ENCODE peak calls at places on chromosomes 2 and 18, in four cellular contexts. One of them, this sample, is unnamed.
A peak's percentile ranks its signal among the peaks of the same experiment; 100 is the strongest.

GRCh38 chr18:36772339-36772738 is 56.5 kb downstream of the TPGS2 start:
- DNase-seq in endothelial cell: no peak
- DNase-seq in astrocyte: peak; percentile 49
- DNase-seq in bronchial epithelial cell: no peak
- DNase-seq in this sample: no peak

GRCh38 chr2:240392084-240392947 is 43.1 kb upstream of the GPC1 start:
- DNase-seq in endothelial cell: no peak
- DNase-seq in astrocyte: no peak
- DNase-seq in bronchial epithelial cell: no peak
- DNase-seq in this sample: no peak

GRCh38 chr18:57915848-57916596 is 112.9 kb upstream of the ATP8B1 start:
- DNase-seq in endothelial cell: peak; percentile 15
- DNase-seq in astrocyte: no peak
- DNase-seq in bronchial epithelial cell: no peak
- DNase-seq in this sample: peak; percentile 54

GRCh38 chr2:169107645-169108044 is 38.3 kb downstream of the DHRS9 start:
- DNase-seq in endothelial cell: no peak
- DNase-seq in astrocyte: no peak
- DNase-seq in bronchial epithelial cell: no peak
- DNase-seq in this sample: peak; percentile 25

GRCh38 chr2:12120281-12121150 is 374.1 kb downstream of the LPIN1 start:
- DNase-seq in endothelial cell: no peak
- DNase-seq in astrocyte: peak; percentile 45
- DNase-seq in bronchial epithelial cell: no peak
- DNase-seq in this sample: no peak

GRCh38 chr2:226796840-226797288 is 2.8 kb downstream of the IRS1 start:
- DNase-seq in endothelial cell: peak; percentile 48
- DNase-seq in astrocyte: no peak
- DNase-seq in bronchial epithelial cell: no peak
- DNase-seq in this sample: peak; percentile 33

GRCh38 chr2:156021326-156022040 is 311.0 kb downstream of the NR4A2 start:
- DNase-seq in endothelial cell: no peak
- DNase-seq in astrocyte: no peak
- DNase-seq in bronchial epithelial cell: peak; percentile 82
- DNase-seq in this sample: no peak

GRCh38 chr2:70141754-70142589 is 48.8 kb downstream of the C2orf42 start:
- DNase-seq in endothelial cell: peak; percentile 51
- DNase-seq in astrocyte: peak; percentile 25
- DNase-seq in bronchial epithelial cell: no peak
- DNase-seq in this sample: no peak

GRCh38 chr2:224565452-224566035 is 19.6 kb downstream of the CUL3 start:
- DNase-seq in endothelial cell: no peak
- DNase-seq in astrocyte: no peak
- DNase-seq in bronchial epithelial cell: no peak
- DNase-seq in this sample: no peak

GRCh38 chr2:238699307-238700121 is 148.4 kb upstream of the TWIST2 start:
- DNase-seq in endothelial cell: no peak
- DNase-seq in astrocyte: no peak
- DNase-seq in bronchial epithelial cell: no peak
- DNase-seq in this sample: no peak

GRCh38 chr18:40041951-40042350 is 1913.1 kb upstream of the PIK3C3 start:
- DNase-seq in endothelial cell: no peak
- DNase-seq in astrocyte: no peak
- DNase-seq in bronchial epithelial cell: no peak
- DNase-seq in this sample: no peak

GRCh38 chr2:136235451-136236418 is 117.8 kb upstream of the CXCR4 start:
- DNase-seq in endothelial cell: no peak
- DNase-seq in astrocyte: peak; percentile 94
- DNase-seq in bronchial epithelial cell: peak; percentile 94
- DNase-seq in this sample: no peak

GRCh38 chr18:59540819-59541218 is 156.4 kb downstream of the CCBE1 start:
- DNase-seq in endothelial cell: no peak
- DNase-seq in astrocyte: no peak
- DNase-seq in bronchial epithelial cell: no peak
- DNase-seq in this sample: no peak

GRCh38 chr2:33062665-33063249 is 116.0 kb downstream of the LTBP1 start:
- DNase-seq in endothelial cell: no peak
- DNase-seq in astrocyte: peak; percentile 85
- DNase-seq in bronchial epithelial cell: peak; percentile 27
- DNase-seq in this sample: no peak

GRCh38 chr18:44744206-44745180 is 63.8 kb downstream of the SETBP1 start:
- DNase-seq in endothelial cell: no peak
- DNase-seq in astrocyte: no peak
- DNase-seq in bronchial epithelial cell: no peak
- DNase-seq in this sample: no peak

GRCh38 chr2:239856620-239857285 is 168.4 kb downstream of the NDUFA10 start:
- DNase-seq in endothelial cell: no peak
- DNase-seq in astrocyte: no peak
- DNase-seq in bronchial epithelial cell: no peak
- DNase-seq in this sample: no peak

GRCh38 chr2:152411154-152411553 is 76.2 kb downstream of the FMNL2 start:
- DNase-seq in endothelial cell: no peak
- DNase-seq in astrocyte: no peak
- DNase-seq in bronchial epithelial cell: peak; percentile 62
- DNase-seq in this sample: no peak

GRCh38 chr2:66000888-66001287 is 434.0 kb upstream of the MEIS1 start:
- DNase-seq in endothelial cell: no peak
- DNase-seq in astrocyte: no peak
- DNase-seq in bronchial epithelial cell: no peak
- DNase-seq in this sample: no peak

GRCh38 chr2:118166242-118166641 is 78.0 kb downstream of the INSIG2 start:
- DNase-seq in endothelial cell: no peak
- DNase-seq in astrocyte: no peak
- DNase-seq in bronchial epithelial cell: no peak
- DNase-seq in this sample: no peak

GRCh38 chr2:85133751-85134254 is 611 bp downstream of the TCF7L1 start:
- DNase-seq in endothelial cell: peak; percentile 57
- DNase-seq in astrocyte: no peak
- DNase-seq in bronchial epithelial cell: no peak
- DNase-seq in this sample: peak; percentile 22

GRCh38 chr2:74440378-74441110 is 1.2 kb downstream of the RTKN start:
- DNase-seq in endothelial cell: peak; percentile 91
- DNase-seq in astrocyte: peak; percentile 64
- DNase-seq in bronchial epithelial cell: peak; percentile 55
- DNase-seq in this sample: peak; percentile 70
- TF ChIP-seq CTCF in endothelial cell: no peak
- TF ChIP-seq CTCF in astrocyte: no peak
- TF ChIP-seq CTCF in bronchial epithelial cell: peak; percentile 31
- TF ChIP-seq CTCF in this sample: no peak

DNA sequence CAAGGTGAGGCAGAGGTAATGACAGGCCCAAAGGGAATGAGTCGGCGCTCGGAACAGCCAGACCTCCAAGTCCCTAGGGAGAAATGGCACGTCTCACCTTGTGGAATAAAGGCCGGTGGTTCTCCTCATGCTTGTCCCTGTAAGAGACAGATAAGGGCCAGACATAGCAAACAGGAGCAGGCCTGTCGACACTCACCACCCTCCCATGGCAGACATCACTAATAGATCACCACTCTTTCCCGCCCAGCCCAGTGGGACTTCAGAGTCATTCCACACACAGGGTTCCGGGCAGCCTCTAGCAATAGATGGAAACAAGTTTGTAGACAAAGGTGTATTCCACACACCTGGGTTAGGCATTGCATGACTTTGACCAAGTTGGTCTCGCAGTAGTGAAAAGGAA is 6.3 kb downstream of the DNPEP start:
- DNase-seq in endothelial cell: no peak
- DNase-seq in astrocyte: no peak
- DNase-seq in bronchial epithelial cell: no peak
- DNase-seq in this sample: no peak
- TF ChIP-seq CTCF in endothelial cell: no peak
- TF ChIP-seq CTCF in astrocyte: no peak
- TF ChIP-seq CTCF in bronchial epithelial cell: no peak
- TF ChIP-seq CTCF in this sample: no peak

GRCh38 chr2:64958556-64958955 is 30.6 kb upstream of the SLC1A4 start:
- DNase-seq in endothelial cell: no peak
- DNase-seq in astrocyte: no peak
- DNase-seq in bronchial epithelial cell: no peak
- DNase-seq in this sample: no peak

GRCh38 chr2:64966839-64967238 is 22.4 kb upstream of the SLC1A4 start:
- DNase-seq in endothelial cell: no peak
- DNase-seq in astrocyte: no peak
- DNase-seq in bronchial epithelial cell: no peak
- DNase-seq in this sample: no peak

GRCh38 chr2:64960819-64961218 is 28.4 kb upstream of the SLC1A4 start:
- DNase-seq in endothelial cell: no peak
- DNase-seq in astrocyte: no peak
- DNase-seq in bronchial epithelial cell: no peak
- DNase-seq in this sample: no peak

GRCh38 chr2:64966017-64966416 is 23.2 kb upstream of the SLC1A4 start:
- DNase-seq in endothelial cell: no peak
- DNase-seq in astrocyte: no peak
- DNase-seq in bronchial epithelial cell: no peak
- DNase-seq in this sample: no peak

DNA sequence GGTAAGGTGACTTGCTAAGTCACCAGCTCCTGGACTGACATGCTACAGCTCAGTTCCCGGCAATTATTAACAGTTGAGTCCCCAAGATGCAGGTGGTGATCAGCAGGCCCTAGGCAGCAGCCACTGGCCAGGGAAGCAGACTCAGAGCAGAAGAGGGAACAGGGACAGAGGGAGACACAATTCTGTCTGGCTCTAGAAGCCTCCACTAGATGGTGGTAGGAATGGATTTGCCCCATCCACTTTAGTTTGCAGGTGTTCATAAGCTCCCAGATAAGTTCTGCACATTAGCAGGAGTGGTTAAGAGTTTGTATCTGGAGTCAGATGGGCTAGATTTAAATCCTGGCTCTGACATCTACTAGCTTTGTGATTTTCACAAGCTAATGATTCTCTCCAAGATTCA is 25.5 kb upstream of the SLC1A4 start:
- DNase-seq in endothelial cell: no peak
- DNase-seq in astrocyte: no peak
- DNase-seq in bronchial epithelial cell: no peak
- DNase-seq in this sample: no peak
- TF ChIP-seq CTCF in endothelial cell: no peak
- TF ChIP-seq CTCF in astrocyte: no peak
- TF ChIP-seq CTCF in bronchial epithelial cell: no peak
- TF ChIP-seq CTCF in this sample: no peak

GRCh38 chr2:10273215-10274175 is 29.2 kb upstream of the HPCAL1 start:
- DNase-seq in endothelial cell: no peak
- DNase-seq in astrocyte: no peak
- DNase-seq in bronchial epithelial cell: no peak
- DNase-seq in this sample: no peak

GRCh38 chr2:10274983-10275802 is 27.5 kb upstream of the HPCAL1 start:
- DNase-seq in endothelial cell: no peak
- DNase-seq in astrocyte: no peak
- DNase-seq in bronchial epithelial cell: no peak
- DNase-seq in this sample: no peak

GRCh38 chr2:10272464-10272863 is 30.2 kb upstream of the HPCAL1 start:
- DNase-seq in endothelial cell: no peak
- DNase-seq in astrocyte: no peak
- DNase-seq in bronchial epithelial cell: no peak
- DNase-seq in this sample: no peak

GRCh38 chr2:10276481-10277292 is 26.0 kb upstream of the HPCAL1 start:
- DNase-seq in endothelial cell: no peak
- DNase-seq in astrocyte: no peak
- DNase-seq in bronchial epithelial cell: no peak
- DNase-seq in this sample: no peak

DNA sequence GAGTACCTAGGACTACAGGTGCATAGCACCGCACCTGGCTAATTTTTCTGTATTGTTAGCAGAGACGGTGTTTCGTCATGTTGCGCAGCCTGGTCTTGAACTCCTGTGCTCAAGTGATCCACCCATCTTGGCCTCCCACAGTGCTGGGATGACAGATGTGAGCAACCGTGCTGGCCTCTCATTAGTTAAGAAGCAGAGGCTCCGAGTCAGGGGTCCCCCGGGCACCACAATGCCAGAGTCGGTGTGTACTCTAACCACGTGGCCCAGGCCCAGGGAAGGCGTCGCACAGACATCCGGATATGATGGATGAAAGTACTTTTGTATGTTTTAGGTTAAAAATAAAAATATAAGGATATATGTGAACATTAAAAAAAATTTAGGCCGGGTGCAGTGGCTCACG is 28.3 kb upstream of the HPCAL1 start:
- DNase-seq in endothelial cell: no peak
- DNase-seq in astrocyte: no peak
- DNase-seq in bronchial epithelial cell: no peak
- DNase-seq in this sample: no peak
- TF ChIP-seq CTCF in endothelial cell: no peak
- TF ChIP-seq CTCF in astrocyte: no peak
- TF ChIP-seq CTCF in bronchial epithelial cell: no peak
- TF ChIP-seq CTCF in this sample: no peak

DNA sequence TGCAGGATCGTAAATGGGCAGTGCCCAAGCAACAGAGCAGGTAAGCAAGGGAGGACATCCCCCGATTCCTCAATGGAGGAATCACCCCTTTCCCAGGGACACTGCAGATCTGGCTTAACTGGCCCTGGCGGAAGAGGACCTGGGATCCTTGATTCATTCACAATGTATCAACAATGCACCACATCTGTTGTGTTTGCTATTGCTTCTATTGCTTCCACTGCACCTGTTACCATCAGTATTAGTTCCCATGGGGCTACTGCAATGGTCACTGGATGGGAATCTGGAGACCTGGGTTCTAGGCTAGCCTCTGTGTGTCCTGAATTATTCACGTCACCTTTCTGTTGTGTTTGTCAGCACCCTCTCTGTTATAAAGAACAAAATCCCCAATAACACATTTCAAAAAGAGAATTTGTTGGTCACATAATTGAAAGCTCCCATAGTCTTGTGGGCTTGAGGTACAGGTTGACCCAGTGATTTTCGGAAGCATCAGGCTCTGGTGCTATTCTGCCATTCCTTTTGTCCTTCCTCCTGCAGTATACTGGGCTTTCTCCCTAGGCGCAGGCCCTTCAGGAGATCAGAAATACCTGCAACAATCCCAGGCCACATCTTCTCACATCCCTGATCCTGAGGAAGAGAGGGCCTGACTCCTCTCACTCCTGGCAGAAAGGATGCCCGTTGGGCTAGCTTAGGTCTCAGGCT is 193.5 kb upstream of the GLI2 start:
- DNase-seq in endothelial cell: no peak
- DNase-seq in astrocyte: no peak
- DNase-seq in bronchial epithelial cell: no peak
- DNase-seq in this sample: no peak
- TF ChIP-seq CTCF in endothelial cell: no peak
- TF ChIP-seq CTCF in astrocyte: no peak
- TF ChIP-seq CTCF in bronchial epithelial cell: no peak
- TF ChIP-seq CTCF in this sample: no peak

GRCh38 chr18:10015941-10016819 is 102.4 kb downstream of the VAPA start:
- DNase-seq in endothelial cell: no peak
- DNase-seq in astrocyte: peak; percentile 96
- DNase-seq in bronchial epithelial cell: peak; percentile 80
- DNase-seq in this sample: no peak
- TF ChIP-seq CTCF in endothelial cell: no peak
- TF ChIP-seq CTCF in astrocyte: peak; percentile 27
- TF ChIP-seq CTCF in bronchial epithelial cell: peak; percentile 33
- TF ChIP-seq CTCF in this sample: no peak

GRCh38 chr2:25312958-25313710 is 28.6 kb downstream of the DNMT3A start:
- DNase-seq in endothelial cell: no peak
- DNase-seq in astrocyte: no peak
- DNase-seq in bronchial epithelial cell: no peak
- DNase-seq in this sample: peak; percentile 58
- TF ChIP-seq CTCF in endothelial cell: no peak
- TF ChIP-seq CTCF in astrocyte: no peak
- TF ChIP-seq CTCF in bronchial epithelial cell: no peak
- TF ChIP-seq CTCF in this sample: no peak

This sample was measured in activated CD8-positive, alpha-beta T cell treated with anti-CD3 and anti-CD28 coated beads for 36 hours.